ENCODE peak calls at places on chromosomes 7 and 10, in seven cellular contexts. One of them, this sample, is unnamed.
A peak's percentile ranks its signal among the peaks of the same experiment; 100 is the strongest.

GRCh38 chr7:43792471-43792870 is 34.0 kb downstream of the BLVRA start:
- DNase-seq in fibroblast of lung: no peak
- DNase-seq in astrocyte: no peak
- DNase-seq in WERI-Rb-1: no peak
- DNase-seq in left lung: no peak
- DNase-seq in heart left ventricle: no peak
- DNase-seq in effector memory CD4-positive, alpha-beta T cell: no peak
- DNase-seq in this sample: no peak

GRCh38 chr7:155058861-155059355 is 11.2 kb upstream of the HTR5A start:
- DNase-seq in effector memory CD4-positive, alpha-beta T cell: no peak
- DNase-seq in left lung: no peak
- DNase-seq in astrocyte: no peak
- DNase-seq in heart left ventricle: no peak
- DNase-seq in fibroblast of lung: no peak
- DNase-seq in WERI-Rb-1: peak; percentile 22
- DNase-seq in this sample: no peak

GRCh38 chr10:35006836-35007235 is 83.3 kb downstream of the CUL2 start:
- DNase-seq in fibroblast of lung: peak; percentile 78
- DNase-seq in effector memory CD4-positive, alpha-beta T cell: no peak
- DNase-seq in left lung: no peak
- DNase-seq in heart left ventricle: no peak
- DNase-seq in WERI-Rb-1: no peak
- DNase-seq in astrocyte: peak; percentile 59
- DNase-seq in this sample: no peak

GRCh38 chr7:90607196-90607595 is 11.1 kb downstream of the CDK14 start:
- DNase-seq in left lung: no peak
- DNase-seq in WERI-Rb-1: no peak
- DNase-seq in astrocyte: no peak
- DNase-seq in fibroblast of lung: no peak
- DNase-seq in effector memory CD4-positive, alpha-beta T cell: no peak
- DNase-seq in heart left ventricle: no peak
- DNase-seq in this sample: no peak

GRCh38 chr10:70803768-70804423 is 11.9 kb upstream of the SGPL1 start:
- DNase-seq in astrocyte: peak; percentile 16
- DNase-seq in effector memory CD4-positive, alpha-beta T cell: no peak
- DNase-seq in WERI-Rb-1: no peak
- DNase-seq in fibroblast of lung: no peak
- DNase-seq in heart left ventricle: no peak
- DNase-seq in left lung: no peak
- DNase-seq in this sample: no peak

GRCh38 chr7:137439829-137440433 is 96.4 kb upstream of the PTN start:
- DNase-seq in effector memory CD4-positive, alpha-beta T cell: no peak
- DNase-seq in fibroblast of lung: no peak
- DNase-seq in left lung: no peak
- DNase-seq in WERI-Rb-1: no peak
- DNase-seq in heart left ventricle: no peak
- DNase-seq in astrocyte: peak; percentile 77
- DNase-seq in this sample: no peak

GRCh38 chr10:95247200-95247880 is 43.5 kb downstream of the PDLIM1 start:
- DNase-seq in WERI-Rb-1: no peak
- DNase-seq in heart left ventricle: no peak
- DNase-seq in fibroblast of lung: peak; percentile 75
- DNase-seq in astrocyte: peak; percentile 92
- DNase-seq in effector memory CD4-positive, alpha-beta T cell: no peak
- DNase-seq in left lung: no peak
- DNase-seq in this sample: no peak

GRCh38 chr10:28541695-28542365 is 8.9 kb downstream of the WAC start:
- DNase-seq in WERI-Rb-1: no peak
- DNase-seq in left lung: no peak
- DNase-seq in effector memory CD4-positive, alpha-beta T cell: no peak
- DNase-seq in heart left ventricle: no peak
- DNase-seq in fibroblast of lung: no peak
- DNase-seq in astrocyte: no peak
- DNase-seq in this sample: no peak

GRCh38 chr7:46169384-46169755 is 248.3 kb upstream of the IGFBP3 start:
- DNase-seq in fibroblast of lung: no peak
- DNase-seq in WERI-Rb-1: no peak
- DNase-seq in effector memory CD4-positive, alpha-beta T cell: no peak
- DNase-seq in left lung: no peak
- DNase-seq in heart left ventricle: no peak
- DNase-seq in astrocyte: no peak
- DNase-seq in this sample: no peak

GRCh38 chr7:111262293-111263116 is 171.6 kb downstream of the LRRN3 start:
- DNase-seq in WERI-Rb-1: no peak
- DNase-seq in fibroblast of lung: no peak
- DNase-seq in effector memory CD4-positive, alpha-beta T cell: no peak
- DNase-seq in heart left ventricle: no peak
- DNase-seq in astrocyte: no peak
- DNase-seq in left lung: no peak
- DNase-seq in this sample: no peak

GRCh38 chr10:3548702-3549101 is 236.3 kb downstream of the KLF6 start:
- DNase-seq in left lung: no peak
- DNase-seq in effector memory CD4-positive, alpha-beta T cell: no peak
- DNase-seq in heart left ventricle: no peak
- DNase-seq in WERI-Rb-1: no peak
- DNase-seq in astrocyte: no peak
- DNase-seq in fibroblast of lung: no peak
- DNase-seq in this sample: no peak

GRCh38 chr10:13184726-13185514 is 23.6 kb downstream of the MCM10 start:
- DNase-seq in fibroblast of lung: no peak
- DNase-seq in effector memory CD4-positive, alpha-beta T cell: no peak
- DNase-seq in left lung: no peak
- DNase-seq in WERI-Rb-1: no peak
- DNase-seq in astrocyte: no peak
- DNase-seq in heart left ventricle: no peak
- DNase-seq in this sample: no peak

GRCh38 chr10:36671607-36672006 is 453.8 kb upstream of the ANKRD30A start:
- DNase-seq in left lung: no peak
- DNase-seq in astrocyte: peak; percentile 73
- DNase-seq in effector memory CD4-positive, alpha-beta T cell: no peak
- DNase-seq in WERI-Rb-1: no peak
- DNase-seq in fibroblast of lung: peak; percentile 4
- DNase-seq in heart left ventricle: no peak
- DNase-seq in this sample: no peak

GRCh38 chr7:41164440-41164839 is 538.5 kb downstream of the INHBA start:
- DNase-seq in heart left ventricle: no peak
- DNase-seq in left lung: no peak
- DNase-seq in astrocyte: peak; percentile 66
- DNase-seq in effector memory CD4-positive, alpha-beta T cell: no peak
- DNase-seq in WERI-Rb-1: no peak
- DNase-seq in fibroblast of lung: no peak
- DNase-seq in this sample: no peak

GRCh38 chr7:138167222-138167621 is 91.0 kb downstream of the AKR1D1 start:
- DNase-seq in astrocyte: no peak
- DNase-seq in effector memory CD4-positive, alpha-beta T cell: no peak
- DNase-seq in heart left ventricle: no peak
- DNase-seq in left lung: no peak
- DNase-seq in fibroblast of lung: no peak
- DNase-seq in WERI-Rb-1: no peak
- DNase-seq in this sample: no peak

GRCh38 chr10:50405733-50406132 is 154.4 kb upstream of the ASAH2 start:
- DNase-seq in astrocyte: no peak
- DNase-seq in WERI-Rb-1: no peak
- DNase-seq in heart left ventricle: no peak
- DNase-seq in left lung: no peak
- DNase-seq in fibroblast of lung: no peak
- DNase-seq in effector memory CD4-positive, alpha-beta T cell: no peak
- DNase-seq in this sample: no peak

GRCh38 chr10:116764979-116765378 is 22.6 kb upstream of the HSPA12A start:
- DNase-seq in astrocyte: no peak
- DNase-seq in heart left ventricle: no peak
- DNase-seq in fibroblast of lung: no peak
- DNase-seq in left lung: no peak
- DNase-seq in WERI-Rb-1: no peak
- DNase-seq in effector memory CD4-positive, alpha-beta T cell: no peak
- DNase-seq in this sample: no peak

GRCh38 chr7:128091106-128091505 is 59.9 kb upstream of the LRRC4 start:
- DNase-seq in effector memory CD4-positive, alpha-beta T cell: no peak
- DNase-seq in heart left ventricle: no peak
- DNase-seq in left lung: no peak
- DNase-seq in WERI-Rb-1: no peak
- DNase-seq in fibroblast of lung: peak; percentile 31
- DNase-seq in astrocyte: no peak
- DNase-seq in this sample: no peak

GRCh38 chr10:72027498-72027897 is 60.9 kb downstream of the SPOCK2 start:
- DNase-seq in left lung: no peak
- DNase-seq in effector memory CD4-positive, alpha-beta T cell: no peak
- DNase-seq in heart left ventricle: no peak
- DNase-seq in WERI-Rb-1: no peak
- DNase-seq in astrocyte: peak; percentile 80
- DNase-seq in fibroblast of lung: peak; percentile 53
- DNase-seq in this sample: no peak

GRCh38 chr10:96370575-96371157 is 11.9 kb upstream of the OPALIN start:
- DNase-seq in heart left ventricle: no peak
- DNase-seq in astrocyte: no peak
- DNase-seq in effector memory CD4-positive, alpha-beta T cell: peak; percentile 18
- DNase-seq in fibroblast of lung: peak; percentile 38
- DNase-seq in WERI-Rb-1: peak; percentile 55
- DNase-seq in left lung: no peak
- DNase-seq in this sample: no peak

GRCh38 chr10:112379635-112380296 is 5.8 kb downstream of the ACSL5 start:
- DNase-seq in astrocyte: no peak
- DNase-seq in left lung: no peak
- DNase-seq in heart left ventricle: no peak
- DNase-seq in fibroblast of lung: no peak
- DNase-seq in WERI-Rb-1: no peak
- DNase-seq in effector memory CD4-positive, alpha-beta T cell: no peak
- DNase-seq in this sample: no peak

GRCh38 chr10:112383325-112383724 is 9.4 kb downstream of the ACSL5 start:
- DNase-seq in left lung: no peak
- DNase-seq in fibroblast of lung: peak; percentile 79
- DNase-seq in astrocyte: peak; percentile 65
- DNase-seq in heart left ventricle: no peak
- DNase-seq in WERI-Rb-1: no peak
- DNase-seq in effector memory CD4-positive, alpha-beta T cell: no peak
- DNase-seq in this sample: no peak

GRCh38 chr10:112385143-112385695 is 11.3 kb downstream of the ACSL5 start:
- DNase-seq in astrocyte: no peak
- DNase-seq in heart left ventricle: no peak
- DNase-seq in left lung: no peak
- DNase-seq in WERI-Rb-1: no peak
- DNase-seq in fibroblast of lung: no peak
- DNase-seq in effector memory CD4-positive, alpha-beta T cell: no peak
- DNase-seq in this sample: no peak

GRCh38 chr10:112388548-112388947 is 14.6 kb downstream of the ACSL5 start:
- DNase-seq in astrocyte: no peak
- DNase-seq in heart left ventricle: no peak
- DNase-seq in WERI-Rb-1: no peak
- DNase-seq in effector memory CD4-positive, alpha-beta T cell: no peak
- DNase-seq in left lung: no peak
- DNase-seq in fibroblast of lung: no peak
- DNase-seq in this sample: no peak

DNA sequence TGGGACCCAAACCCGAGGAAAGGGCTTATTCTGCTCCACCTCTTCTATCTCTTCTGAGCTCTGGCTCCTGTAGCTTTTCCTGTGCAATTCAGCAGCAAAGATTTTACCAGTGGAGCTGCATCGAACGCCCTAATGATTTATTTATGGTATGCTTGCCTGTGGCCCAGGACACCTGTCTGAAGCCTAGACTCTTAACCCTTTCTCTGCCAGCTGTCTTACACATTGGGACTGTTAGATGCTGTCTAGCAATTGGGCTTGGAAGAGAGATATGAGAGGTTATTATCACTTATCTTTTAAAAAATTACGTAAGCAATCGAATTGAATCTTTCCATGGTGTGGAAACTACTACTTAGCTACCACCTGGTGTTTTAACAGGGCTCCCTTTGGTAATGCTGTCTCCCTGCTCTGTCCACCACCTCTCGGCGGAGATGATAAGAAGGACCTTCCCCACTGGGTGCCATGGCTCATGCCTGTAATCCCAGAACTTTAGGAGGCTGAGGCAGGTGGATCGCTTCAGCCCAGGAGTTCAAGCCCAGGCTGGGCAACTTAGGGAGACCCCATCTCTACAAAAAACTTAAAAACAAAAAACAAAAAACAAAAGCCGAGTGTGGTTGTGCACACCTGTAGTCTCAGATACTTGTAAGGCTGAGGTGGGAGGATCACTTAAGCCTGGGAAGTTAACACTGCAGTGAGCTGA is 8.8 kb downstream of the ACSL5 start:
- DNase-seq in fibroblast of lung: no peak
- DNase-seq in left lung: no peak
- DNase-seq in heart left ventricle: no peak
- DNase-seq in astrocyte: no peak
- DNase-seq in effector memory CD4-positive, alpha-beta T cell: no peak
- DNase-seq in WERI-Rb-1: no peak
- DNase-seq in this sample: no peak
- H3K4me3 ChIP-seq in fibroblast of lung: no peak overlapping the region
- H3K4me3 ChIP-seq in left lung: no peak overlapping the region
- H3K4me3 ChIP-seq in heart left ventricle: no peak overlapping the region
- H3K4me3 ChIP-seq in astrocyte: no peak overlapping the region
- H3K4me3 ChIP-seq in effector memory CD4-positive, alpha-beta T cell: no peak overlapping the region
- H3K4me3 ChIP-seq in WERI-Rb-1: no peak overlapping the region
- H3K4me3 ChIP-seq in this sample: no peak overlapping the region

DNA sequence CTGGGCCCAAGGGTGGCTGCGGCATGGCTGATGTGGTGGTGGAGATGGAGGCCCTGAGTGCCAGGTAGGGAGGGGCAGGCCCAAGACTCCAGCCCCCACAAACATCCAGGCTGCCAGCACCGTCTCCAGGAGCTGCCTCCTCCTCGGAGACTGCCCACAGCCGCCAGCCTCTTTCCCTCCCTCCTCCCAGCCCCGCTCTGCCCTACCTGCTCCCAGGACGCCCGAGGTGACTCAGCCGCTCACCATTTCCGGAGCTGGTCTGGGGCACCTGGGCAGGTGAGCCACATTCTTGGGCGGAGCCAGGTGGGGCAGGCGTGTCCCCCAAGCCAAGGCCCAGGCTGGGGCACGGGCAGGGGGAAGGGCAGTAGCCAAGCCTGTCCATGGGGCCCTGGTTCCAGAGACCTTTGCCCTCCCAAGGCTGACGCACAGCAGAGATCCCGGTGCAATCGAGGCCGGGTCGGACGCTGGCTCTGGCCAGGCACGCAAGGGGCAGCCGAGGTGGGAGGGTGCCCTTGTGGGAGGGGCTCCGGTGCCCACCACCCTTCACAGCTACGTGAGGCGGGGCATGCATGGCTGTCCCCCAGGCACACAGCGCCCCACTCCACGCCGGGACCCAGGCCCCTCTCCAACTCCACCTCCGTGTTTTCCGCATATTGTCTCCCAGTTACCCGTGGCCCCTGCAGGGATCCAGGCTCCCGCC is 8.8 kb downstream of the ADAP1 start:
- DNase-seq in left lung: peak; percentile 95
- DNase-seq in WERI-Rb-1: no peak
- DNase-seq in astrocyte: no peak
- DNase-seq in heart left ventricle: peak; percentile 25
- DNase-seq in effector memory CD4-positive, alpha-beta T cell: no peak
- DNase-seq in fibroblast of lung: no peak
- DNase-seq in this sample: peak; percentile 58
- H3K27ac ChIP-seq in left lung: peak overlapping the region; percentile 55
- H3K27ac ChIP-seq in WERI-Rb-1: no peak overlapping the region
- H3K27ac ChIP-seq in astrocyte: no peak overlapping the region
- H3K27ac ChIP-seq in heart left ventricle: no peak overlapping the region
- H3K27ac ChIP-seq in effector memory CD4-positive, alpha-beta T cell: no peak overlapping the region
- H3K27ac ChIP-seq in fibroblast of lung: no peak overlapping the region
- H3K27ac ChIP-seq in this sample: no peak overlapping the region

GRCh38 chr10:15096661-15097010 is 519 bp upstream of the RPP38 start:
- DNase-seq in left lung: no peak
- DNase-seq in WERI-Rb-1: no peak
- DNase-seq in fibroblast of lung: no peak
- DNase-seq in effector memory CD4-positive, alpha-beta T cell: no peak
- DNase-seq in heart left ventricle: no peak
- DNase-seq in astrocyte: no peak
- DNase-seq in this sample: no peak
- H3K4me3 ChIP-seq in left lung: peak overlapping the region; percentile 95
- H3K4me3 ChIP-seq in WERI-Rb-1: peak overlapping the region; percentile 84
- H3K4me3 ChIP-seq in fibroblast of lung: peak overlapping the region; percentile 92
- H3K4me3 ChIP-seq in effector memory CD4-positive, alpha-beta T cell: peak overlapping the region; percentile 79
- H3K4me3 ChIP-seq in heart left ventricle: peak overlapping the region; percentile 97
- H3K4me3 ChIP-seq in astrocyte: peak overlapping the region; percentile 84
- H3K4me3 ChIP-seq in this sample: peak overlapping the region; percentile 97

GRCh38 chr10:77846718-77847311 is 79.7 kb downstream of the DLG5 start:
- DNase-seq in astrocyte: peak; percentile 33
- DNase-seq in fibroblast of lung: peak; percentile 67
- DNase-seq in left lung: peak; percentile 90
- DNase-seq in effector memory CD4-positive, alpha-beta T cell: peak; percentile 43
- DNase-seq in WERI-Rb-1: peak; percentile 81
- DNase-seq in heart left ventricle: peak; percentile 65
- DNase-seq in this sample: peak; percentile 85
- H3K27ac ChIP-seq in astrocyte: peak overlapping the region; percentile 48
- H3K27ac ChIP-seq in fibroblast of lung: peak overlapping the region; percentile 13
- H3K27ac ChIP-seq in left lung: peak overlapping the region; percentile 26
- H3K27ac ChIP-seq in effector memory CD4-positive, alpha-beta T cell: no peak overlapping the region
- H3K27ac ChIP-seq in WERI-Rb-1: peak overlapping the region; percentile 75
- H3K27ac ChIP-seq in heart left ventricle: peak overlapping the region; percentile 60
- H3K27ac ChIP-seq in this sample: peak overlapping the region; percentile 73